ENCODE peak calls at places on chromosomes 1 and 21, in six cellular contexts. U, G, W, N, E and Z are unnamed samples.

GRCh38 chr1:29436386-29436785 is 200.1 kb downstream of the PTPRU start:
- DNase-seq in U (no peak), G (no peak), W (no peak), N (no peak), E (no peak), Z (no peak)

GRCh38 chr1:68984289-68984688 is 487.4 kb upstream of the DEPDC1 start:
- DNase-seq in U (no peak), G (no peak), W (no peak), N (no peak), E (no peak), Z (no peak)

GRCh38 chr1:13783551-13783950 is 83.6 kb downstream of the PRDM2 start:
- DNase-seq in U (no peak), G (no peak), W (no peak), N (no peak), E (peak; percentile 58), Z (no peak)

GRCh38 chr1:230157409-230158390 is 90.7 kb downstream of the GALNT2 start:
- DNase-seq in U (no peak), G (no peak), W (no peak), N (peak; percentile 41), E (peak; percentile 18), Z (no peak)

GRCh38 chr1:57033222-57034019 is 67.6 kb upstream of the C8B start:
- DNase-seq in U (no peak), G (no peak), W (no peak), N (no peak), E (no peak), Z (no peak)

GRCh38 chr21:24693779-24694178 is 913.5 kb downstream of the MRPL39 start:
- DNase-seq in U (no peak), G (no peak), W (no peak), N (no peak), E (peak; percentile 35), Z (no peak)

GRCh38 chr1:25863486-25864262 is 4.4 kb upstream of the AUNIP start:
- DNase-seq in U (no peak), G (no peak), W (peak; percentile 42), N (no peak), E (no peak), Z (no peak)

GRCh38 chr1:153353226-153353947 is 4.3 kb upstream of the S100A9 start:
- DNase-seq in U (no peak), G (no peak), W (no peak), N (peak; percentile 47), E (no peak), Z (no peak)

GRCh38 chr1:106755682-106756406 is 300.6 kb upstream of the PRMT6 start:
- DNase-seq in U (no peak), G (no peak), W (no peak), N (no peak), E (peak; percentile 67), Z (no peak)

GRCh38 chr1:226884116-226884515 is 13.7 kb downstream of the PSEN2 start:
- DNase-seq in U (no peak), G (no peak), W (no peak), N (no peak), E (no peak), Z (no peak)

GRCh38 chr1:111197598-111198289 is 2.7 kb downstream of the DENND2D start:
- DNase-seq in U (peak; percentile 46), G (no peak), W (no peak), N (no peak), E (no peak), Z (no peak)

GRCh38 chr21:43361127-43361492 is 65.8 kb downstream of the SIK1 start:
- DNase-seq in U (no peak), G (no peak), W (no peak), N (no peak), E (no peak), Z (no peak)

GRCh38 chr1:94209425-94209824 is 28.0 kb downstream of the ARHGAP29 start:
- DNase-seq in U (no peak), G (no peak), W (no peak), N (no peak), E (no peak), Z (no peak)

GRCh38 chr1:31627930-31628421 is 10.5 kb downstream of the HCRTR1 start:
- DNase-seq in U (no peak), G (peak; percentile 64), W (no peak), N (no peak), E (peak; percentile 40), Z (peak; percentile 62)

GRCh38 chr1:166488327-166488726 is 321.5 kb upstream of the FAM78B start:
- DNase-seq in U (no peak), G (no peak), W (no peak), N (no peak), E (no peak), Z (no peak)

GRCh38 chr1:54889132-54889725 is 2.2 kb upstream of the DHCR24 start:
- DNase-seq in U (no peak), G (no peak), W (no peak), N (no peak), E (no peak), Z (no peak)

GRCh38 chr1:240320645-240321044 is 229.0 kb downstream of the FMN2 start:
- DNase-seq in U (no peak), G (no peak), W (no peak), N (no peak), E (no peak), Z (no peak)

GRCh38 chr1:55088413-55088812 is 49.1 kb downstream of the PCSK9 start:
- DNase-seq in U (no peak), G (no peak), W (no peak), N (no peak), E (no peak), Z (no peak)

GRCh38 chr1:238252033-238252802 is 361.5 kb upstream of the ZP4 start:
- DNase-seq in U (peak; percentile 1), G (peak; percentile 73), W (no peak), N (peak; percentile 36), E (peak; percentile 64), Z (peak; percentile 68)

GRCh38 chr21:25031750-25032149 is 575.5 kb downstream of the MRPL39 start:
- DNase-seq in U (no peak), G (no peak), W (no peak), N (no peak), E (no peak), Z (no peak)

GRCh38 chr1:115317101-115318012 is 20.7 kb downstream of the NGF start:
- DNase-seq in U (no peak), G (peak; percentile 16), W (no peak), N (no peak), E (no peak), Z (peak; percentile 74)

GRCh38 chr1:165109013-165109412 is 247.5 kb downstream of the LMX1A start:
- DNase-seq in U (no peak), G (no peak), W (no peak), N (no peak), E (no peak), Z (no peak)

GRCh38 chr1:59204001-59204400 is 92.9 kb upstream of the FGGY start:
- DNase-seq in U (no peak), G (peak; percentile 60), W (peak; percentile 51), N (peak; percentile 13), E (no peak), Z (peak; percentile 65)

GRCh38 chr1:248818505-248819374 is 7.0 kb downstream of the SH3BP5L start:
- DNase-seq in U (no peak), G (no peak), W (peak; percentile 35), N (no peak), E (no peak), Z (no peak)

GRCh38 chr1:240189386-240189989 is 97.8 kb downstream of the FMN2 start:
- DNase-seq in U (no peak), G (peak; percentile 25), W (no peak), N (peak; percentile 19), E (peak; percentile 66), Z (no peak)

GRCh38 chr1:160451119-160451858 is 50.9 kb downstream of the VANGL2 start:
- DNase-seq in U (no peak), G (no peak), W (no peak), N (no peak), E (no peak), Z (no peak)

GRCh38 chr1:12305377-12305776 is 75.5 kb downstream of the VPS13D start:
- DNase-seq in U (no peak), G (peak; percentile 28), W (no peak), N (no peak), E (peak; percentile 13), Z (no peak)

GRCh38 chr1:109131800-109132199 is 17.9 kb downstream of the ELAPOR1 start:
- DNase-seq in U (no peak), G (no peak), W (no peak), N (no peak), E (no peak), Z (no peak)

GRCh38 chr1:206706298-206706791 is 21.6 kb downstream of the MAPKAPK2 start:
- DNase-seq in U (no peak), G (no peak), W (no peak), N (no peak), E (peak; percentile 93), Z (no peak)